ENCODE peak calls at places on chromosome 1, in ten cellular contexts. W, Y, N, O, Q, I, D, J, A and Z are unnamed samples.

GRCh38 chr1:48725331-48725730 is 51.4 kb downstream of the BEND5 start:
- DNase-seq in W (no peak), Y (no peak), N (no peak), O (no peak), Q (no peak), I (no peak), D (no peak), J (no peak), A (no peak), Z (no peak)

GRCh38 chr1:163071381-163072255 is 2.5 kb downstream of the RGS4 start:
- DNase-seq in W (no peak), Y (peak; percentile 43), N (peak; percentile 68), O (peak; percentile 8), Q (peak; percentile 58), I (peak; percentile 82), D (no peak), J (peak; percentile 46), A (no peak), Z (no peak)

GRCh38 chr1:92599184-92599583 is 112.5 kb upstream of the GFI1 start:
- DNase-seq in W (no peak), Y (no peak), N (no peak), O (no peak), Q (peak; percentile 12), I (peak; percentile 18), D (no peak), J (no peak), A (no peak), Z (no peak)

GRCh38 chr1:87449348-87449963 is 120.8 kb downstream of the LMO4 start:
- DNase-seq in W (no peak), Y (peak; percentile 14), N (peak; percentile 85), O (peak; percentile 10), Q (no peak), I (no peak), D (no peak), J (peak; percentile 70), A (no peak), Z (no peak)

GRCh38 chr1:15110867-15111230 is 42.7 kb upstream of the TMEM51 start:
- DNase-seq in W (no peak), Y (no peak), N (no peak), O (no peak), Q (no peak), I (peak; percentile 63), D (no peak), J (no peak), A (no peak), Z (no peak)

GRCh38 chr1:21875621-21876063 is 61.5 kb downstream of the HSPG2 start:
- DNase-seq in W (no peak), Y (no peak), N (no peak), O (no peak), Q (no peak), I (no peak), D (no peak), J (no peak), A (peak; percentile 58), Z (no peak)

GRCh38 chr1:30380625-30380984 is 342.8 kb downstream of the MATN1 start:
- DNase-seq in W (no peak), Y (no peak), N (no peak), O (no peak), Q (no peak), I (no peak), D (no peak), J (no peak), A (no peak), Z (no peak)

GRCh38 chr1:5430136-5430535 is 562.1 kb downstream of the NPHP4 start:
- DNase-seq in W (no peak), Y (no peak), N (no peak), O (no peak), Q (no peak), I (no peak), D (no peak), J (no peak), A (no peak), Z (no peak)

GRCh38 chr1:150567717-150568561 is 11.5 kb downstream of the MCL1 start:
- DNase-seq in W (no peak), Y (peak; percentile 97), N (peak; percentile 93), O (no peak), Q (peak; percentile 48), I (peak; percentile 99), D (no peak), J (peak; percentile 84), A (peak; percentile 88), Z (no peak)

GRCh38 chr1:170168263-170168662 is 22.5 kb downstream of the NTMT2 start:
- DNase-seq in W (no peak), Y (no peak), N (no peak), O (no peak), Q (no peak), I (no peak), D (no peak), J (no peak), A (no peak), Z (no peak)

GRCh38 chr1:162674018-162674608 is 41.8 kb downstream of the DDR2 start:
- DNase-seq in W (peak; percentile 34), Y (no peak), N (no peak), O (no peak), Q (no peak), I (no peak), D (no peak), J (no peak), A (no peak), Z (no peak)

GRCh38 chr1:119827010-119827409 is 15.8 kb upstream of the REG4 start:
- DNase-seq in W (no peak), Y (no peak), N (no peak), O (no peak), Q (peak; percentile 54), I (peak; percentile 71), D (no peak), J (no peak), A (no peak), Z (no peak)

GRCh38 chr1:86365890-86366289 is 30.2 kb downstream of the ODF2L start:
- DNase-seq in W (no peak), Y (no peak), N (no peak), O (no peak), Q (no peak), I (no peak), D (no peak), J (no peak), A (no peak), Z (no peak)

GRCh38 chr1:91500756-91501526 is at the start of gene CDC7:
- DNase-seq in W (peak; percentile 96), Y (peak; percentile 87), N (peak; percentile 83), O (peak; percentile 65), Q (peak; percentile 96), I (peak; percentile 95), D (no peak), J (peak; percentile 91), A (peak; percentile 94), Z (peak; percentile 69)

GRCh38 chr1:248894837-248895236 is 11.2 kb upstream of the PGBD2 start:
- DNase-seq in W (no peak), Y (no peak), N (no peak), O (no peak), Q (no peak), I (no peak), D (no peak), J (no peak), A (no peak), Z (no peak)

DNA sequence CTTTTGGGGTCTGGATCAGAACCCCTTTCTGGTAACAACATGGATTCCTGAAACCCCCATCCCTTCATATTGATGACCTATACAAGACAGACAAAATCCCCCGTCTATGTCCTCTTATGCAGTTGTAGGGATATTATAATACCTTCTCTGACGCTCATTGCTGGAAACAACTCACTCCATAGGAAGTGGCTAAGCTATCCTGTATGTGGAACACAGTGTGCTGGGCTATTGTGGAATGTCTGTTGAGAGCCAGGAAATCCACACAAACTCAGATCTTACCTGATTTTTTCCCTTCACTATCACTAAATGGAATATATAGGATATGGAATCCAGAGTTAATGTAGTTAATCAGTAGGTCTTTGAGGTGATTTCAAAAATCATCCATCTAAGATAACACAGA is 17.7 kb upstream of the PIK3R3 start:
- DNase-seq in W (no peak), Y (no peak), N (no peak), O (no peak), Q (no peak), I (no peak), D (no peak), J (no peak), A (no peak), Z (no peak)
- TF ChIP-seq POLR2AphosphoS5 in W (peak; percentile 64), Y (peak; percentile 55), N (peak; percentile 46), O (no peak), Q (no peak), I (no peak), D (no peak), J (no peak), A (no peak), Z (no peak)

GRCh38 chr1:25816112-25816718 is 3.5 kb upstream of the MTFR1L start:
- DNase-seq in W (no peak), Y (no peak), N (no peak), O (no peak), Q (no peak), I (no peak), D (no peak), J (no peak), A (no peak), Z (no peak)
- TF ChIP-seq POLR2AphosphoS5 in W (no peak), Y (no peak), N (no peak), O (no peak), Q (no peak), I (no peak), D (no peak), J (no peak), A (no peak), Z (no peak)

GRCh38 chr1:110570307-110570706 is 35.9 kb downstream of the KCNA2 start:
- DNase-seq in W (no peak), Y (no peak), N (no peak), O (no peak), Q (no peak), I (no peak), D (no peak), J (no peak), A (no peak), Z (no peak)

GRCh38 chr1:110576441-110576840 is 29.7 kb downstream of the KCNA2 start:
- DNase-seq in W (no peak), Y (no peak), N (no peak), O (no peak), Q (no peak), I (no peak), D (no peak), J (no peak), A (no peak), Z (no peak)

GRCh38 chr1:110566836-110567235 is 39.3 kb downstream of the KCNA2 start:
- DNase-seq in W (no peak), Y (no peak), N (no peak), O (no peak), Q (no peak), I (no peak), D (no peak), J (no peak), A (no peak), Z (no peak)

DNA sequence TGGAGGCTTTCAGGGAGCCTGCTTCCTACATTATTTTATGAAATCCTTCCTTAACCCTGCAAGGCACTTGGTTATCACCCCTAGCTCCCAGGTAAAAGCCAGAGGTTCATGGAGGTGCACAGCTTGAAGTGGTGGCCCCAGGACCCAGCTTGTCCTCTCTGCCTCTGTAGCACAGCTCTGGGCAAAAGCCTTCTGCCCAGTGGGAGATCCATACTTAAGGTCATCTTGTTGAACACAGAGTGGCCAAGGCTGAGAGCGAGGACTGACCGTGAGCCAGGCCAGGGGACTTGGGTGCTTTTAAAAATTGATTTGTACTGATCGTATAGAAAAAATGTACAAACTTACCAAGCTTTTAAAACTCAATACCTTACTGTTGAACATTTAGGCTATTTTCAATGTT is 33.4 kb downstream of the KCNA2 start:
- DNase-seq in W (no peak), Y (no peak), N (no peak), O (no peak), Q (no peak), I (no peak), D (no peak), J (no peak), A (no peak), Z (no peak)
- TF ChIP-seq POLR2AphosphoS5 in W (no peak), Y (no peak), N (no peak), O (no peak), Q (no peak), I (no peak), D (no peak), J (no peak), A (no peak), Z (no peak)

GRCh38 chr1:200938955-200939354 is 44.3 kb downstream of the INAVA start:
- DNase-seq in W (no peak), Y (no peak), N (no peak), O (no peak), Q (no peak), I (no peak), D (no peak), J (no peak), A (peak; percentile 28), Z (no peak)
- TF ChIP-seq POLR2AphosphoS5 in W (no peak), Y (no peak), N (no peak), O (no peak), Q (no peak), I (no peak), D (no peak), J (no peak), A (no peak), Z (no peak)